ENCODE peak calls at places on chromosomes 12 and 14, in five cellular contexts. Q is astrocyte of the spinal cord, P is upper lobe of right lung, U is LNCaP clone FGC, S is WTC11. C is an unnamed sample.

GRCh38 chr12:123270380-123271181 is 1.1 kb downstream of the CDK2AP1 start:
- DNase-seq in Q (no peak), P (peak), U (no peak), S (no peak), C (peak)

GRCh38 chr12:60174476-60174875 is 578.6 kb downstream of the SLC16A7 start:
- DNase-seq in Q (peak), P (no peak), U (no peak), S (no peak), C (peak)

GRCh38 chr14:101372494-101372813 is 188.8 kb upstream of the DIO3 start:
- DNase-seq in Q (no peak), P (no peak), U (no peak), S (no peak), C (no peak)

GRCh38 chr12:29816869-29817730 is 33.4 kb upstream of the TMTC1 start:
- DNase-seq in Q (no peak), P (no peak), U (no peak), S (no peak), C (no peak)

GRCh38 chr12:68271346-68271745 is 17.9 kb upstream of the IL22 start:
- DNase-seq in Q (peak), P (no peak), U (no peak), S (no peak), C (no peak)

GRCh38 chr12:61780435-61780834 is 479.8 kb upstream of the USP15 start:
- DNase-seq in Q (no peak), P (no peak), U (peak), S (no peak), C (no peak)

GRCh38 chr14:51328942-51329350 is 88.9 kb downstream of the TMX1 start:
- DNase-seq in Q (no peak), P (no peak), U (no peak), S (no peak), C (peak)

GRCh38 chr12:87953257-87953860 is 75.8 kb downstream of the C12orf50 start:
- DNase-seq in Q (peak), P (no peak), U (peak), S (no peak), C (peak)

GRCh38 chr12:1793426-1794210 is 26.7 kb upstream of the LRTM2 start:
- DNase-seq in Q (no peak), P (peak), U (no peak), S (no peak), C (no peak)

GRCh38 chr14:75301666-75302325 is 23.2 kb downstream of the FOS start:
- DNase-seq in Q (no peak), P (peak), U (no peak), S (no peak), C (peak)

GRCh38 chr12:43278268-43278832 is 273.7 kb downstream of the ADAMTS20 start:
- DNase-seq in Q (no peak), P (no peak), U (no peak), S (no peak), C (no peak)

GRCh38 chr14:73239463-73240241 is 2.3 kb downstream of the PAPLN start:
- DNase-seq in Q (peak), P (no peak), U (peak), S (peak), C (peak)

GRCh38 chr14:100486025-100486828 is 101.0 kb downstream of the BEGAIN start:
- DNase-seq in Q (peak), P (peak), U (peak), S (peak), C (peak)

GRCh38 chr12:9342614-9343353 is 134.6 kb upstream of the PZP start:
- DNase-seq in Q (no peak), P (no peak), U (no peak), S (no peak), C (no peak)

GRCh38 chr12:112349440-112349839 is 32.8 kb downstream of the HECTD4 start:
- DNase-seq in Q (peak), P (no peak), U (no peak), S (no peak), C (no peak)

GRCh38 chr12:6921539-6921938 is 6.2 kb upstream of the ATN1 start:
- DNase-seq in Q (no peak), P (no peak), U (no peak), S (no peak), C (no peak)

GRCh38 chr12:2094597-2094996 is 41.8 kb downstream of the CACNA1C start:
- DNase-seq in Q (no peak), P (peak), U (no peak), S (no peak), C (peak)

GRCh38 chr14:102968306-102968705 is 45.8 kb downstream of the AMN start:
- DNase-seq in Q (no peak), P (no peak), U (no peak), S (no peak), C (no peak)

GRCh38 chr14:52355016-52355430 is 40.9 kb downstream of the PTGER2 start:
- DNase-seq in Q (peak), P (no peak), U (no peak), S (no peak), C (peak)

GRCh38 chr12:15956413-15957185 is 45.5 kb downstream of the DERA start:
- DNase-seq in Q (no peak), P (no peak), U (no peak), S (no peak), C (peak)

GRCh38 chr14:61388976-61389576 is 67.7 kb downstream of the PRKCH start:
- DNase-seq in Q (peak), P (no peak), U (no peak), S (no peak), C (peak)

GRCh38 chr12:49198431-49199155 is 9.7 kb upstream of the TUBA1A start:
- DNase-seq in Q (peak), P (no peak), U (no peak), S (peak), C (peak)

GRCh38 chr12:99029502-99030271 is 384.6 kb downstream of the APAF1 start:
- DNase-seq in Q (no peak), P (no peak), U (peak), S (no peak), C (no peak)

GRCh38 chr14:21268612-21269251 is 510 bp downstream of the HNRNPC start:
- DNase-seq in Q (peak), P (no peak), U (peak), S (no peak), C (peak)

GRCh38 chr12:88057994-88058718 is 29.0 kb upstream of the C12orf50 start:
- DNase-seq in Q (no peak), P (no peak), U (no peak), S (no peak), C (no peak)

GRCh38 chr14:104827173-104828055 is 26.5 kb downstream of the ZBTB42 start:
- DNase-seq in Q (peak), P (peak), U (no peak), S (peak), C (no peak)

GRCh38 chr12:119006749-119007148 is 25.4 kb downstream of the SRRM4 start:
- DNase-seq in Q (no peak), P (no peak), U (no peak), S (no peak), C (no peak)

GRCh38 chr14:51929920-51930682 is 59.2 kb upstream of the RTRAF start:
- DNase-seq in Q (peak), P (no peak), U (no peak), S (no peak), C (no peak)

GRCh38 chr12:47591387-47591786 is 114.4 kb downstream of the RPAP3 start:
- DNase-seq in Q (peak), P (no peak), U (no peak), S (no peak), C (no peak)

GRCh38 chr14:91413547-91414474 is 3.8 kb downstream of the CCDC88C start:
- DNase-seq in Q (no peak), P (peak), U (peak), S (peak), C (peak)

GRCh38 chr12:17097674-17098073 is 491.7 kb upstream of the LMO3 start:
- DNase-seq in Q (no peak), P (no peak), U (no peak), S (no peak), C (no peak)

GRCh38 chr12:574475-575128 is 88.6 kb downstream of the NINJ2 start:
- DNase-seq in Q (no peak), P (no peak), U (no peak), S (no peak), C (peak)

GRCh38 chr12:121534495-121535148 is 46.2 kb downstream of the KDM2B start:
- DNase-seq in Q (no peak), P (no peak), U (no peak), S (peak), C (no peak)

GRCh38 chr14:91898256-91898843 is 31.0 kb upstream of the TC2N start:
- DNase-seq in Q (peak), P (no peak), U (no peak), S (no peak), C (no peak)

GRCh38 chr14:53167602-53168328 is 14.6 kb upstream of the DDHD1 start:
- DNase-seq in Q (no peak), P (no peak), U (no peak), S (no peak), C (peak)

GRCh38 chr14:91119556-91120311 is 5.9 kb downstream of the DGLUCY start:
- DNase-seq in Q (peak), P (no peak), U (no peak), S (no peak), C (peak)

GRCh38 chr12:13163868-13164267 is 32.7 kb upstream of the EMP1 start:
- DNase-seq in Q (no peak), P (no peak), U (no peak), S (no peak), C (peak)

GRCh38 chr12:13164271-13164670 is 32.3 kb upstream of the EMP1 start:
- DNase-seq in Q (no peak), P (no peak), U (no peak), S (no peak), C (no peak)

GRCh38 chr12:13164859-13165577 is 31.5 kb upstream of the EMP1 start:
- DNase-seq in Q (no peak), P (no peak), U (no peak), S (no peak), C (peak)

GRCh38 chr12:13162904-13163303 is 33.6 kb upstream of the EMP1 start:
- DNase-seq in Q (no peak), P (no peak), U (no peak), S (no peak), C (no peak)

DNA sequence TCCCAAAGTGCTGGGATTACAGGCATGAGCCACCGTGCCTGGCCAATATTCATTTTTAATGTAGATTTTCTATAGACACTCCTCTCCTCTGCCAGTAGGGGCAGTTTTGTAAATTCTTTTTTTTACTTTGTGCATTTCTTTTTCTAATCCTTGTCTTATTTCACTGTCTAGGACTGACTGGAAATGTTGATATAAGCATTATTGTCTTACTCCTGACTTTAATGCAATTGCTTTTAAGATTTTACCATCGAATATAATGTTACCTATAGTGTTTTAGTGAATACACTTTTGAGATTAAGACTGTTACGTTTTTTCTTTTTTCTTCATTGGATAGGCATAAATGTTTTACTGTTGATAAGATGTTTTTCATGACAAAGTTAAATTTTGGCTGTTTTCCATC is 35.4 kb upstream of the EMP1 start:
- DNase-seq in Q (no peak), P (no peak), U (no peak), S (no peak), C (no peak)
- TF ChIP-seq CTCF in Q (peak), P (peak), U (peak), S (no peak), C (peak)

GRCh38 chr14:22412936-22413411 is 176.1 kb downstream of the DAD1 start:
- DNase-seq in Q (peak), P (no peak), U (no peak), S (no peak), C (no peak)
- TF ChIP-seq CTCF in Q (peak), P (no peak), U (no peak), S (no peak), C (no peak)

GRCh38 chr14:88189040-88189839 is 133.8 kb downstream of the KCNK10 start:
- DNase-seq in Q (peak), P (no peak), U (peak), S (peak), C (peak)
- TF ChIP-seq CTCF in Q (peak), P (peak), U (peak), S (no peak), C (peak)

GRCh38 chr14:106840258-106840657 is 1313.9 kb downstream of the TMEM121 start:
- DNase-seq in Q (no peak), P (no peak), U (no peak), S (no peak), C (no peak)
- TF ChIP-seq CTCF in Q (no peak), P (no peak), U (no peak), S (no peak), C (no peak)

GRCh38 chr14:106372870-106373657 is 846.7 kb downstream of the TMEM121 start:
- DNase-seq in Q (no peak), P (peak), U (no peak), S (peak), C (peak)
- TF ChIP-seq CTCF in Q (no peak), P (peak), U (peak), S (peak), C (peak)

GRCh38 chr14:66111891-66112290 is 374.3 kb upstream of the CCDC196 start:
- DNase-seq in Q (no peak), P (no peak), U (no peak), S (no peak), C (peak)

GRCh38 chr14:66105819-66106218 is 380.4 kb upstream of the CCDC196 start:
- DNase-seq in Q (peak), P (no peak), U (no peak), S (no peak), C (peak)

GRCh38 chr14:66114071-66114470 is 372.1 kb upstream of the CCDC196 start:
- DNase-seq in Q (no peak), P (no peak), U (no peak), S (no peak), C (no peak)

GRCh38 chr14:66104486-66104885 is 381.7 kb upstream of the CCDC196 start:
- DNase-seq in Q (no peak), P (no peak), U (no peak), S (peak), C (no peak)

GRCh38 chr14:66109426-66109825 is 376.7 kb upstream of the CCDC196 start:
- DNase-seq in Q (no peak), P (no peak), U (no peak), S (no peak), C (no peak)
- TF ChIP-seq CTCF in Q (no peak), P (no peak), U (no peak), S (no peak), C (no peak)

GRCh38 chr12:79125358-79125757 is 260.8 kb downstream of the SYT1 start:
- DNase-seq in Q (no peak), P (no peak), U (no peak), S (no peak), C (no peak)

GRCh38 chr12:79124385-79124784 is 259.8 kb downstream of the SYT1 start:
- DNase-seq in Q (no peak), P (no peak), U (no peak), S (no peak), C (no peak)

GRCh38 chr12:79119796-79120195 is 255.2 kb downstream of the SYT1 start:
- DNase-seq in Q (no peak), P (no peak), U (no peak), S (peak), C (no peak)

GRCh38 chr12:79115743-79116142 is 251.2 kb downstream of the SYT1 start:
- DNase-seq in Q (no peak), P (no peak), U (no peak), S (no peak), C (no peak)

DNA sequence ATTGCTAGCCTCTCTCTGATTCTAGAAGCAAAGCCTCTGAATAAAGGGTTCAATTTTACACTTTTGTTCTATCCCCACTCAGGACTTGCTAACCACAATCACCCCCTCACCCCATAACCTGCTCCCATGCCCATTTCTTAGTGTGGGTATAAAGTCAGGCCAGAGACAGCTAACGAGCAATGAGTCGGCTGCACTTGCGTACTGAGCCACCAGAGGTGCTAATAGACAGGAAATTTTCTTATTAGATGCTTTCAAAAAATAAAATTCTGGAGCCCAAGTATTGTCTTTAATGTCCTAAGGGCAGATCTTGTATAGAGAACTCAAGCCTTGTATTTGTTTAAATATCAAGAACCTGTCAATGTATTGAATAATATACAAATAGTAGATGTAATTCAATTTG is 256.9 kb downstream of the SYT1 start:
- DNase-seq in Q (no peak), P (no peak), U (no peak), S (peak), C (peak)
- TF ChIP-seq CTCF in Q (peak), P (peak), U (peak), S (peak), C (peak)

GRCh38 chr14:66074546-66074945 is 411.6 kb upstream of the CCDC196 start:
- DNase-seq in Q (no peak), P (no peak), U (no peak), S (no peak), C (no peak)

GRCh38 chr14:66070542-66071319 is 415.4 kb upstream of the CCDC196 start:
- DNase-seq in Q (peak), P (no peak), U (no peak), S (peak), C (peak)

GRCh38 chr14:66072190-66072905 is 413.8 kb upstream of the CCDC196 start:
- DNase-seq in Q (no peak), P (no peak), U (no peak), S (no peak), C (no peak)

GRCh38 chr14:66078031-66078430 is 408.1 kb upstream of the CCDC196 start:
- DNase-seq in Q (no peak), P (no peak), U (peak), S (no peak), C (peak)

GRCh38 chr14:66076166-66076565 is 410.0 kb upstream of the CCDC196 start:
- DNase-seq in Q (no peak), P (no peak), U (no peak), S (no peak), C (no peak)
- TF ChIP-seq CTCF in Q (no peak), P (no peak), U (no peak), S (no peak), C (no peak)

C was measured in MCF 10A.